ENCODE peak calls at places on chromosomes 6 and 20, in six cellular contexts. T, B, H, V, M and Y are unnamed samples.

GRCh38 chr6:11538049-11538798 is 675 bp downstream of the TMEM170B start:
- DNase-seq in T (peak; percentile 88), B (no peak), H (no peak), V (peak; percentile 28), M (no peak), Y (no peak)

GRCh38 chr6:32952817-32953739 is at the start of gene HLA-DMA:
- DNase-seq in T (peak; percentile 94), B (peak; percentile 85), H (peak; percentile 84), V (peak; percentile 98), M (peak; percentile 89), Y (peak; percentile 96)

GRCh38 chr20:60224914-60225313 is 266.7 kb downstream of the CDH26 start:
- DNase-seq in T (peak; percentile 54), B (peak; percentile 38), H (no peak), V (peak; percentile 2), M (no peak), Y (no peak)

GRCh38 chr20:13199279-13199678 is 21.8 kb upstream of the ISM1 start:
- DNase-seq in T (no peak), B (no peak), H (no peak), V (no peak), M (no peak), Y (no peak)

GRCh38 chr6:41535766-41536165 is 10.4 kb upstream of the FOXP4 start:
- DNase-seq in T (no peak), B (no peak), H (no peak), V (no peak), M (no peak), Y (no peak)

GRCh38 chr6:157272866-157273755 is 50.2 kb downstream of the TMEM242 start:
- DNase-seq in T (peak; percentile 88), B (peak; percentile 48), H (peak; percentile 43), V (no peak), M (no peak), Y (no peak)

GRCh38 chr6:157089258-157089657 is 234.1 kb downstream of the TMEM242 start:
- DNase-seq in T (no peak), B (peak; percentile 73), H (no peak), V (peak; percentile 68), M (peak; percentile 82), Y (no peak)

GRCh38 chr6:168302534-168302933 is 17.0 kb downstream of the DACT2 start:
- DNase-seq in T (no peak), B (peak; percentile 71), H (no peak), V (no peak), M (no peak), Y (no peak)

GRCh38 chr20:2697768-2698167 is 5.2 kb downstream of the EBF4 start:
- DNase-seq in T (peak; percentile 37), B (no peak), H (no peak), V (no peak), M (no peak), Y (no peak)

GRCh38 chr20:58524814-58525213 is 9.6 kb upstream of the APCDD1L start:
- DNase-seq in T (peak; percentile 42), B (no peak), H (no peak), V (peak; percentile 57), M (no peak), Y (no peak)

GRCh38 chr20:59697082-59697481 is 92.7 kb downstream of the PHACTR3 start:
- DNase-seq in T (no peak), B (no peak), H (no peak), V (no peak), M (no peak), Y (no peak)

GRCh38 chr6:132228894-132229293 is 172.4 kb downstream of the MOXD1 start:
- DNase-seq in T (no peak), B (no peak), H (no peak), V (peak; percentile 33), M (no peak), Y (no peak)

GRCh38 chr20:47373206-47373722 is 16.8 kb upstream of the ZMYND8 start:
- DNase-seq in T (no peak), B (no peak), H (no peak), V (no peak), M (no peak), Y (no peak)

GRCh38 chr6:111747791-111748190 is 125.5 kb downstream of the FYN start:
- DNase-seq in T (no peak), B (no peak), H (no peak), V (no peak), M (no peak), Y (no peak)

GRCh38 chr6:22828179-22829062 is 259.1 kb downstream of the HDGFL1 start:
- DNase-seq in T (no peak), B (peak; percentile 39), H (no peak), V (peak; percentile 99), M (peak; percentile 97), Y (no peak)

GRCh38 chr6:5084787-5085637 is at the start of gene PPP1R3G:
- DNase-seq in T (peak; percentile 93), B (no peak), H (peak; percentile 63), V (peak; percentile 80), M (peak; percentile 35), Y (no peak)
- TF ChIP-seq CTCF in T (no peak), B (no peak), H (no peak), V (no peak), M (no peak), Y (no peak)

GRCh38 chr20:33568378-33569289 is 78.7 kb downstream of the CBFA2T2 start:
- DNase-seq in T (peak; percentile 92), B (peak; percentile 30), H (no peak), V (no peak), M (no peak), Y (no peak)
- H3K4me3 ChIP-seq in T (no peak overlapping the region), B (no peak overlapping the region), H (no peak overlapping the region), V (no peak overlapping the region), M (no peak overlapping the region), Y (no peak overlapping the region)

DNA sequence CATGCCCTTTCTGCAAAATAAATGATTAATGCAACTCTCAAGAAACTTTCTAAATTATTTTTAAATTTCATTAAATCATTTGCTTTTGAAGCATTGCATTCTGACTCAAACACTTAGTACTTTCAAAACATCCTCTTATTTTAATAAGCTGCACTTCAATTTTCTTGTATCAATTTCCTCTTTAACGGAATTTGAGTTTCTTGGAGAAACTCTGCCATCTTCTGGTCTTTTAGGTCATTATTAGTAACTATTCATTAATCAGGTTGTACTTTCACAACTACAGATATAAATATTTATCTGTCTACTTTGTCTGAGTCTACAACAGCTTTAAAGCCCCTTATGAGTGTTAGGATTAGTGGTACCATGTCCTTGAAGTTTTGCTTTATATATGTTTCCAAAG is 30.2 kb downstream of the TMX4 start:
- DNase-seq in T (no peak), B (no peak), H (no peak), V (peak; percentile 17), M (no peak), Y (no peak)
- TF ChIP-seq CTCF in T (no peak), B (peak; percentile 18), H (no peak), V (no peak), M (no peak), Y (no peak)

GRCh38 chr6:123039431-123039830 is 43.4 kb downstream of the CLVS2 start:
- DNase-seq in T (no peak), B (no peak), H (no peak), V (no peak), M (no peak), Y (no peak)
- H3K4me3 ChIP-seq in T (no peak overlapping the region), B (no peak overlapping the region), H (no peak overlapping the region), V (no peak overlapping the region), M (no peak overlapping the region), Y (no peak overlapping the region)

GRCh38 chr6:137847748-137848147 is 19.3 kb upstream of the TNFAIP3 start:
- DNase-seq in T (no peak), B (no peak), H (no peak), V (no peak), M (no peak), Y (no peak)

GRCh38 chr6:137846772-137847313 is 20.2 kb upstream of the TNFAIP3 start:
- DNase-seq in T (peak; percentile 91), B (no peak), H (no peak), V (no peak), M (no peak), Y (no peak)

GRCh38 chr6:137846274-137846673 is 20.8 kb upstream of the TNFAIP3 start:
- DNase-seq in T (no peak), B (peak; percentile 60), H (no peak), V (no peak), M (no peak), Y (no peak)

GRCh38 chr6:137843206-137843605 is 23.9 kb upstream of the TNFAIP3 start:
- DNase-seq in T (no peak), B (no peak), H (no peak), V (no peak), M (no peak), Y (no peak)

DNA sequence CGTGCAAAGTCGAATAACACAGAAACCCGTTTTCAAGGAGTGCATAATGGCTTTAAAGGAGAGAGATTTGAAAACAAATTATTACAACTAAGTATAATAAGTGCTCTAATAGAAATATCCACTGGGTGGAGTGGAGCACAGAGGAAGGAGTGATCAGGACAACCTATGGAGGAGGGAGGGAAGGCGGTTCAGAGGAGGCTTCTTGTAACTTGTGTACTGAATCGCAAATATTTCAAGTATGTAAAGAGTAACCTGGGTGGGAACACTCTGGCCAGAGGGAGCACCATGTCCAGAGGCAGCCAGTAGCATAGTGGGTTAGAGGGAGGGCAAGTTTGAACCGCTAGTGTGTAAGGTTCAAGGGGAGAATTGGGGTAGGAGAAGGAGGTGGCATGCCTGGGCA is 21.6 kb upstream of the TNFAIP3 start:
- DNase-seq in T (no peak), B (peak; percentile 42), H (no peak), V (peak; percentile 81), M (no peak), Y (no peak)
- TF ChIP-seq CTCF in T (no peak), B (no peak), H (no peak), V (peak; percentile 58), M (peak; percentile 40), Y (no peak)

GRCh38 chr6:136696783-136697364 is 95.4 kb downstream of the MAP3K5 start:
- DNase-seq in T (no peak), B (no peak), H (no peak), V (no peak), M (no peak), Y (no peak)
- H3K4me3 ChIP-seq in T (no peak overlapping the region), B (no peak overlapping the region), H (no peak overlapping the region), V (no peak overlapping the region), M (no peak overlapping the region), Y (no peak overlapping the region)

GRCh38 chr6:155181498-155181897 is 82.3 kb upstream of the CLDN20 start:
- DNase-seq in T (no peak), B (peak; percentile 13), H (no peak), V (no peak), M (no peak), Y (peak; percentile 66)
- TF ChIP-seq CTCF in T (no peak), B (no peak), H (no peak), V (no peak), M (no peak), Y (no peak)